ENCODE peak calls at places on chromosomes 16 and 17, in six cellular contexts. M is right lobe of liver; Z is endothelial cell; O is CD4-positive, alpha-beta T cell; T is fibroblast of mammary gland; I is fibroblast of lung. H is an unnamed sample.

GRCh38 chr17:57612202-57613071 is 132.7 kb downstream of the CCDC182 start:
- DNase-seq in T (no peak), Z (no peak), M (no peak), I (no peak), O (no peak), H (no peak)

GRCh38 chr17:78284146-78284545 is 52.7 kb downstream of the TMEM235 start:
- DNase-seq in Z (no peak), M (no peak), T (peak), O (no peak), I (peak), H (peak)

GRCh38 chr16:88463411-88463810 is 10.3 kb downstream of the ZFPM1 start:
- DNase-seq in T (no peak), Z (no peak), I (no peak), O (no peak), M (no peak), H (no peak)

GRCh38 chr16:17606460-17606859 is 135.7 kb upstream of the XYLT1 start:
- DNase-seq in T (no peak), I (no peak), O (no peak), Z (no peak), M (no peak), H (peak)

GRCh38 chr16:3643095-3643730 is 11.3 kb upstream of the DNASE1 start:
- DNase-seq in Z (no peak), O (no peak), I (no peak), M (peak), T (no peak), H (no peak)

GRCh38 chr17:33142703-33143299 is 150.3 kb downstream of the ASIC2 start:
- DNase-seq in O (no peak), Z (peak), M (no peak), I (peak), T (peak), H (peak)

GRCh38 chr17:48724241-48725004 is 1.4 kb downstream of the PRAC2 start:
- DNase-seq in T (peak), I (peak), Z (peak), M (peak), O (peak), H (peak)

GRCh38 chr17:57739402-57740224 is 5.5 kb downstream of the CCDC182 start:
- DNase-seq in T (peak), I (peak), O (no peak), Z (no peak), M (no peak), H (peak)

GRCh38 chr17:82358467-82359350 is at the start of gene TEX19:
- DNase-seq in Z (no peak), O (no peak), T (peak), M (no peak), I (no peak), H (no peak)

GRCh38 chr16:629289-630023 is 1.3 kb upstream of the WFIKKN1 start:
- DNase-seq in I (no peak), Z (no peak), O (no peak), T (no peak), M (peak), H (no peak)

GRCh38 chr17:30336369-30337171 is 2.7 kb upstream of the TMIGD1 start:
- DNase-seq in M (no peak), T (peak), O (peak), I (peak), Z (peak), H (peak)

GRCh38 chr17:81035389-81036127 is 607 bp downstream of the BAIAP2 start:
- DNase-seq in O (no peak), T (peak), M (no peak), I (peak), Z (no peak), H (no peak)

GRCh38 chr17:70344356-70345060 is 175.2 kb downstream of the KCNJ2 start:
- DNase-seq in Z (no peak), T (peak), O (no peak), I (peak), M (no peak), H (peak)

DNA sequence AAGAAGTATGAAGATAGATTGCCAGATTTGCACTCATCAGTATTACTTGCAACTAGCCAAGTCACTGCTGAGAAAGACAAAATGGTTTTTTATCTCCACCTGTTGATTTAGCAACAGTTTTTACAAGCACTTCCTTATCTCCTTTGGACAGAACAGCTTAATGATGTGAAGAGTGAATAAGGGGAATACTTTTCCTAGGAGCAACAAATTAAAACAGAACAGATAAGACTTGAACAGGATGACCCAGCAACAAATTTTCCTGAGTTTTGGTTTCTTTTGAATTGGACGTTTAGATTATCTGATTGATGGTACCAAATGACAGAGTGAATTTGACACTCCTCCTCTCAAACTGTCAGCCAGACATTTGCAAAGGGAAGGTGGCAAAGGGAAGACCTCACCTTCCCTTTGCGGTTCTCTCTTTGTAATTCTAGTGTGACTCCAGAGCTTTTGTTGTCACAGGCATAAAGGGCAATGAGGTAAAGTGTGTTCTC is 130.6 kb downstream of the NLK start:
- DNase-seq in Z (no peak), I (no peak), M (no peak), T (no peak), O (no peak), H (peak)
- TF ChIP-seq CTCF in Z (no peak), I (no peak), M (no peak), T (no peak), O (no peak), H (no peak)

GRCh38 chr17:73343168-73343634 is 31.4 kb upstream of the CDC42EP4 start:
- DNase-seq in M (no peak), Z (no peak), T (peak), I (peak), O (no peak), H (peak)

GRCh38 chr17:73342057-73342522 is 30.3 kb upstream of the CDC42EP4 start:
- DNase-seq in M (no peak), I (peak), T (peak), Z (peak), O (no peak), H (peak)

GRCh38 chr17:73343739-73344454 is 32.1 kb upstream of the CDC42EP4 start:
- DNase-seq in Z (no peak), T (no peak), I (no peak), M (no peak), O (no peak), H (no peak)

GRCh38 chr17:73341350-73342056 is 29.7 kb upstream of the CDC42EP4 start:
- DNase-seq in I (no peak), Z (no peak), T (no peak), M (no peak), O (no peak), H (no peak)

DNA sequence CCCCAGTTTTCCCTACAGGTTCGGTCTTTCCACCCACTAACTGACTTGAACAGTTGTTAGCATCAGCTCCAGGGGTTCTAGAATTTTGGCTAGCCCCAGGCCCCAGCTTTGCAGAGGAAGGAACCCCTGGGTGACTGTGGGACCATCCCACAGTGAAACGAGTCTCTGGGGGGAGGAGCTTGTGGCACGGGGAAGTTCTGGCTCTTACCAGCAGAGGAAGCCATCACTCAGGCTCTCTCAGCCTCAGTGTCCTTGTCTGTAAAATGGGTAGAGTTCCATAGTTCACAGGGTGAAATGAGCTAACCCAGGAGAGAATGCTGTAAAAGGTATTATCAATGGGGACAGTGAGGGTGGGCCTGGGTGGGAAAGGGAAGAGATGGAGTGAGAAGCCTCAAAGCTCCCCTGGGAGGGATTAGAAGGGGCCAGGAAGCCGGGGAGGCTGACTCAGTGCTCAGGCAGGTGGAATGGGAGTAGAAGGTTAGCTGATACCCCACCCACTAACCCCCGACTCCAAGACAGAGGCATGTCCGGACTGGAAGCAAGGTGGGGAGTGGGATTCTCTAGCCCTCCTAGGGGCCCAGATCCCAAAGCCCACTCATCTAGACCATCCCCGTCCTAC is 30.9 kb upstream of the CDC42EP4 start:
- DNase-seq in O (no peak), T (peak), Z (no peak), I (no peak), M (no peak), H (peak)
- TF ChIP-seq CTCF in O (no peak), T (peak), Z (no peak), I (no peak), M (no peak), H (peak)

GRCh38 chr16:19980866-19981265 is 92.8 kb downstream of the GPR139 start:
- DNase-seq in O (no peak), M (no peak), T (peak), Z (peak), I (no peak), H (peak)
- TF ChIP-seq CTCF in O (no peak), M (peak), T (peak), Z (peak), I (peak), H (peak)

GRCh38 chr17:65668211-65668610 is 106.8 kb upstream of the AXIN2 start:
- DNase-seq in T (no peak), Z (no peak), O (no peak), I (no peak), M (no peak), H (no peak)
- TF ChIP-seq CTCF in T (no peak), Z (no peak), O (no peak), I (no peak), M (no peak), H (no peak)

GRCh38 chr17:18990331-18990730 is 14.2 kb downstream of the FAM83G start:
- DNase-seq in O (no peak), M (no peak), I (no peak), Z (no peak), T (no peak), H (no peak)
- TF ChIP-seq CTCF in O (no peak), M (no peak), I (no peak), Z (no peak), T (no peak), H (no peak)

H was measured in cardiac fibroblast.